ENCODE peak calls at places on chromosome 7, in five cellular contexts. Y is HT1080; W is kidney tubule cell; S is sigmoid colon; J is stimulated activated CD8-positive, alpha-beta memory T cell treated with anti-CD3 and anti-CD28 coated beads, Interleukin-12 subunit alpha, Interleukin-12 subunit beta, amount 100 ng/mL, for 4 hours. E is an unnamed sample.

GRCh38 chr7:37853468-37853867 is 5.1 kb downstream of the NME8 start:
- DNase-seq in Y (no peak), W (peak), S (no peak), J (no peak), E (no peak)

GRCh38 chr7:139734395-139734794 is 43.4 kb downstream of the HIPK2 start:
- DNase-seq in Y (peak), W (peak), S (no peak), J (no peak), E (peak)

GRCh38 chr7:30403477-30403876 is 75.1 kb downstream of the NOD1 start:
- DNase-seq in Y (no peak), W (peak), S (no peak), J (no peak), E (no peak)

GRCh38 chr7:24936121-24936824 is 43.7 kb downstream of the OSBPL3 start:
- DNase-seq in Y (peak), W (peak), S (no peak), J (no peak), E (peak)

GRCh38 chr7:8443871-8444756 is 10.7 kb downstream of the NXPH1 start:
- DNase-seq in Y (no peak), W (peak), S (no peak), J (no peak), E (peak)

GRCh38 chr7:36487756-36488336 is 98.2 kb downstream of the ANLN start:
- DNase-seq in Y (peak), W (peak), S (no peak), J (no peak), E (peak)

GRCh38 chr7:25947669-25948516 is 204.1 kb upstream of the NFE2L3 start:
- DNase-seq in Y (no peak), W (peak), S (no peak), J (no peak), E (no peak)

GRCh38 chr7:28575241-28575643 is 162.9 kb downstream of the CREB5 start:
- DNase-seq in Y (peak), W (peak), S (no peak), J (no peak), E (peak)

GRCh38 chr7:24842449-24843241 is 85.4 kb upstream of the GSDME start:
- DNase-seq in Y (peak), W (peak), S (no peak), J (no peak), E (peak)

GRCh38 chr7:74521855-74522254 is 68.1 kb downstream of the GTF2IRD1 start:
- DNase-seq in Y (no peak), W (no peak), S (no peak), J (no peak), E (no peak)